ENCODE peak calls at places on chromosome 1, in eight cellular contexts. L is GM12865; H is NCI-H1417; M is left colon; K is activated naive CD4-positive, alpha-beta T cell treated with anti-CD3 and anti-CD28 coated beads, Interleukin-2, amount 50 U/mL, for 16 hours; W is left kidney; A is SW 1271; Z is nucleus accumbens. C is an unnamed sample.

GRCh38 chr1:36034692-36035091 is 49.2 kb upstream of the TEKT2 start:
- DNase-seq in L (no peak), H (no peak), M (no peak), K (no peak), W (no peak), A (no peak), Z (no peak), C (no peak)

GRCh38 chr1:36351222-36351977 is 28.0 kb upstream of the EVA1B start:
- DNase-seq in L (no peak), H (peak), M (no peak), K (no peak), W (peak), A (peak), Z (no peak), C (no peak)

GRCh38 chr1:184362876-184363275 is 24.0 kb upstream of the C1orf21 start:
- DNase-seq in L (no peak), H (no peak), M (no peak), K (no peak), W (no peak), A (no peak), Z (no peak), C (no peak)

GRCh38 chr1:62198069-62198780 is 3.6 kb downstream of the L1TD1 start:
- DNase-seq in L (no peak), H (no peak), M (no peak), K (no peak), W (no peak), A (no peak), Z (no peak), C (no peak)

GRCh38 chr1:176996455-176997090 is 167.9 kb downstream of the ASTN1 start:
- DNase-seq in L (no peak), H (no peak), M (no peak), K (no peak), W (peak), A (no peak), Z (no peak), C (no peak)

GRCh38 chr1:66313446-66313845 is 220.5 kb upstream of the SGIP1 start:
- DNase-seq in L (no peak), H (no peak), M (no peak), K (no peak), W (no peak), A (no peak), Z (no peak), C (no peak)

GRCh38 chr1:248804771-248805681 is 20.7 kb downstream of the SH3BP5L start:
- DNase-seq in L (peak), H (no peak), M (peak), K (no peak), W (no peak), A (no peak), Z (no peak), C (no peak)

GRCh38 chr1:171910786-171911185 is 69.5 kb downstream of the DNM3 start:
- DNase-seq in L (no peak), H (peak), M (no peak), K (no peak), W (no peak), A (no peak), Z (no peak), C (no peak)

GRCh38 chr1:95216292-95216990 is 17.6 kb upstream of the RWDD3 start:
- DNase-seq in L (peak), H (no peak), M (no peak), K (no peak), W (no peak), A (no peak), Z (no peak), C (no peak)

GRCh38 chr1:5812295-5812694 is 179.9 kb downstream of the NPHP4 start:
- DNase-seq in L (no peak), H (no peak), M (no peak), K (no peak), W (no peak), A (no peak), Z (no peak), C (no peak)

GRCh38 chr1:18574754-18575153 is 55.9 kb upstream of the PAX7 start:
- DNase-seq in L (no peak), H (no peak), M (no peak), K (no peak), W (no peak), A (no peak), Z (no peak), C (no peak)